ENCODE peak calls at places on chromosomes 16 and 17, in seven cellular contexts. I is H9, F is mesenchymal stem cell, Q is mesendoderm, V is neuronal stem cell, S is trophoblast cell, Y is H1. N is an unnamed sample. For H3K4me1, the result is how much of the 10 kb centered on the place peaks cover.

GRCh38 chr16:87436225-87437172 is 44.4 kb downstream of the MAP1LC3B start:
- DNase-seq in I (no peak), F (peak), Q (peak), V (no peak), S (no peak), Y (no peak), N (peak)

GRCh38 chr17:39069114-39069756 is 82.2 kb downstream of the PLXDC1 start:
- DNase-seq in I (peak), F (peak), Q (peak), V (peak), S (no peak), Y (no peak), N (peak)

GRCh38 chr16:14280541-14280940 is 209.4 kb downstream of the MRTFB start:
- DNase-seq in I (no peak), F (no peak), Q (no peak), V (no peak), S (no peak), Y (no peak), N (no peak)

GRCh38 chr17:66076546-66077190 is 115.3 kb downstream of the CEP112 start:
- DNase-seq in I (no peak), F (peak), Q (no peak), V (no peak), S (no peak), Y (no peak), N (no peak)

GRCh38 chr16:71460246-71460645 is 1.8 kb downstream of the ZNF23 start:
- DNase-seq in I (no peak), F (peak), Q (no peak), V (no peak), S (no peak), Y (no peak), N (peak)

GRCh38 chr17:75778861-75779249 is 5.8 kb upstream of the UNK start:
- DNase-seq in I (peak), F (no peak), Q (no peak), V (no peak), S (no peak), Y (no peak), N (peak)

GRCh38 chr17:83183951-83184506 is 104.6 kb downstream of the METRNL start:
- DNase-seq in I (no peak), F (no peak), Q (no peak), V (no peak), S (no peak), Y (peak), N (no peak)

GRCh38 chr16:18782697-18783429 is 7.3 kb downstream of the RPS15A start:
- DNase-seq in I (no peak), F (no peak), Q (no peak), V (no peak), S (no peak), Y (no peak), N (no peak)

GRCh38 chr16:77324727-77325126 is 110.1 kb downstream of the ADAMTS18 start:
- DNase-seq in I (no peak), F (no peak), Q (no peak), V (no peak), S (no peak), Y (no peak), N (no peak)

GRCh38 chr17:74978240-74978639 is 5.7 kb upstream of the HID1 start:
- DNase-seq in I (no peak), F (no peak), Q (no peak), V (no peak), S (no peak), Y (no peak), N (no peak)

GRCh38 chr16:27356794-27357193 is 43.0 kb downstream of the IL4R start:
- DNase-seq in I (no peak), F (no peak), Q (no peak), V (no peak), S (no peak), Y (no peak), N (no peak)

GRCh38 chr17:79658811-79659207 is 48.0 kb upstream of the RBFOX3 start:
- DNase-seq in I (peak), F (peak), Q (peak), V (peak), S (no peak), Y (peak), N (peak)

GRCh38 chr17:79171152-79171551 is 96.5 kb downstream of the ENGASE start:
- DNase-seq in I (no peak), F (peak), Q (no peak), V (no peak), S (no peak), Y (no peak), N (no peak)

GRCh38 chr16:28898942-28899341 is 20.7 kb downstream of the ATP2A1 start:
- DNase-seq in I (no peak), F (no peak), Q (no peak), V (no peak), S (no peak), Y (no peak), N (no peak)

GRCh38 chr17:77441130-77441920 is 300.6 kb downstream of the SEC14L1 start:
- DNase-seq in I (no peak), F (no peak), Q (no peak), V (no peak), S (no peak), Y (no peak), N (no peak)

GRCh38 chr17:28896491-28896883 is 1.0 kb downstream of the FLOT2 start:
- DNase-seq in I (no peak), F (peak), Q (peak), V (no peak), S (peak), Y (no peak), N (no peak)

GRCh38 chr16:67027046-67027445 is 1.9 kb upstream of the CBFB start:
- DNase-seq in I (no peak), F (no peak), Q (no peak), V (no peak), S (no peak), Y (peak), N (no peak)

GRCh38 chr16:87897563-87898505 is 28.5 kb upstream of the SLC7A5 start:
- DNase-seq in I (no peak), F (no peak), Q (no peak), V (no peak), S (no peak), Y (no peak), N (no peak)

GRCh38 chr17:78558181-78558850 is 18.9 kb downstream of the DNAH17 start:
- DNase-seq in I (no peak), F (peak), Q (peak), V (no peak), S (peak), Y (no peak), N (no peak)

GRCh38 chr17:632551-632950 is 82.1 kb downstream of the VPS53 start:
- DNase-seq in I (no peak), F (peak), Q (no peak), V (no peak), S (no peak), Y (no peak), N (no peak)

GRCh38 chr17:46179375-46179999 is 13.7 kb downstream of the KANSL1 start:
- DNase-seq in I (peak), F (no peak), Q (peak), V (no peak), S (no peak), Y (no peak), N (no peak)
- H2AK5ac ChIP-seq in I (no peak), F (no peak), Q (no peak), V (no peak), S (no peak), Y (no peak), N (no peak)

GRCh38 chr17:57442914-57443571 is 186.7 kb downstream of the MSI2 start:
- DNase-seq in I (no peak), F (peak), Q (no peak), V (no peak), S (no peak), Y (no peak), N (no peak)

GRCh38 chr17:57444632-57445031 is 188.3 kb downstream of the MSI2 start:
- DNase-seq in I (no peak), F (no peak), Q (peak), V (no peak), S (no peak), Y (no peak), N (no peak)

GRCh38 chr17:57445772-57446472 is 189.6 kb downstream of the MSI2 start:
- DNase-seq in I (no peak), F (no peak), Q (no peak), V (no peak), S (no peak), Y (no peak), N (no peak)

GRCh38 chr17:57443781-57444180 is 187.5 kb downstream of the MSI2 start:
- DNase-seq in I (no peak), F (no peak), Q (no peak), V (no peak), S (no peak), Y (no peak), N (no peak)

DNA sequence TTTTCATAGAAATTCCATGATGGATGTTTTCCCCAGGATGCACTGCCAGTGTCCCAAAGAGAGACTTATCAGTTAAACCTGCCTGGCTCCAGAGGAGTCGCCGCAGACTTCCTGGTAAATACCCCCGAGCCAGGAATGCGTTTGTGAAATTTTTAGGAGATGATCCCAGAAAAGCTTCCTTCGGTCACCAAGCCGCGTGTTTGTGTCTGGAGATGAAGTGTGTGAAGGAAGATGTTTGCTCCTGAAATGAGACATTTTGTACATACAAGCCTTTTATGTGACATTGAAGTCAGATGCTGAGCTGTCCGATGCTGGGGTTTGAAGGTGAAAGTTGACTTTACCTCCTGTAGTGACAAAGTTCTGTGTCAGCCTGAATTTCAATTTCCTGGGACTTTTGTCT is 188.7 kb downstream of the MSI2 start:
- DNase-seq in I (no peak), F (peak), Q (peak), V (no peak), S (peak), Y (no peak), N (no peak)
- H3K4me1 ChIP-seq in I (under half), F (under half), Q (under half), V (half or more), S (under half), Y (under half), N (under half)

GRCh38 chr17:2211661-2212327 is 91.8 kb downstream of the SMG6 start:
- DNase-seq in I (no peak), F (no peak), Q (no peak), V (no peak), S (no peak), Y (no peak), N (no peak)

GRCh38 chr17:2212328-2212981 is 91.1 kb downstream of the SMG6 start:
- DNase-seq in I (no peak), F (peak), Q (no peak), V (no peak), S (peak), Y (no peak), N (peak)

GRCh38 chr17:2214047-2214717 is 89.4 kb downstream of the SMG6 start:
- DNase-seq in I (no peak), F (peak), Q (peak), V (no peak), S (peak), Y (no peak), N (peak)

GRCh38 chr17:2214887-2215615 is 88.5 kb downstream of the SMG6 start:
- DNase-seq in I (no peak), F (peak), Q (no peak), V (no peak), S (no peak), Y (no peak), N (peak)

DNA sequence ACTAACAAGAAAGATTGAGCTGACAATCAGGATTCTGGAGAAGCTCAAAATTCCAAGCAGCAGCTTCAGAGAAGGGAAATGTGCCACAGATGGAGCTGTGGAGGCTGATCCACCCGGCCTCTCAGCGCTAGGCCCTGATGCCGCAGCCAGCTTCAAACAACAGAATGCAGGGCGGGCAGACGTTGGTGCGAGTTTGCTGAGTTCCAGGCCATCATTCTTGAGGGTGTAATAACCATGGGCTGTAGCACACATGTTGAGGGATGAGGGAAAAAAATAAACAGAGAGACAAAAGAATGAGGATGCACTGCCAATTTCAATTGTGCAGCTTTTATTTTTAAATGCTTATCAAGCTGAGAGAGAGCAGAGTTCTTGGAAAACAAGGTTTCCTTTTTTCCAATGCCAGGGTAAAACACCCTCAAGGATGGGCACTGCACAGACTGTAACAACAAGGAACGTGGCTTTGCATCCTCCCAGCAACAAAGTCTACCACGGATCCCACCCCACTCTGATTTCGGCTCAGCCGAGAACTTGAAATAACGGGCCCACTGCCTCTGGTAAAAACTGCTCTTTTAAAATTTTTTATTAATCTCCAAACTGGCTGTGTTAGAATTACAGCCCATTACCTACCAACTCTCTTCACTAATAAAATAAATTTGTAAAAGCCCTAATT is 90.2 kb downstream of the SMG6 start:
- DNase-seq in I (no peak), F (peak), Q (no peak), V (no peak), S (peak), Y (no peak), N (peak)
- H2AK5ac ChIP-seq in I (no peak), F (peak), Q (no peak), V (no peak), S (no peak), Y (no peak), N (peak)

GRCh38 chr17:43737722-43738121 is 20.9 kb downstream of the SOST start:
- DNase-seq in I (no peak), F (no peak), Q (no peak), V (no peak), S (no peak), Y (no peak), N (no peak)

GRCh38 chr17:43732961-43733360 is 25.6 kb downstream of the SOST start:
- DNase-seq in I (no peak), F (peak), Q (peak), V (no peak), S (no peak), Y (no peak), N (peak)

GRCh38 chr17:43733956-43734355 is 24.6 kb downstream of the SOST start:
- DNase-seq in I (no peak), F (no peak), Q (no peak), V (no peak), S (no peak), Y (no peak), N (no peak)

GRCh38 chr17:43734376-43734775 is 24.2 kb downstream of the SOST start:
- DNase-seq in I (no peak), F (no peak), Q (no peak), V (no peak), S (no peak), Y (no peak), N (peak)

DNA sequence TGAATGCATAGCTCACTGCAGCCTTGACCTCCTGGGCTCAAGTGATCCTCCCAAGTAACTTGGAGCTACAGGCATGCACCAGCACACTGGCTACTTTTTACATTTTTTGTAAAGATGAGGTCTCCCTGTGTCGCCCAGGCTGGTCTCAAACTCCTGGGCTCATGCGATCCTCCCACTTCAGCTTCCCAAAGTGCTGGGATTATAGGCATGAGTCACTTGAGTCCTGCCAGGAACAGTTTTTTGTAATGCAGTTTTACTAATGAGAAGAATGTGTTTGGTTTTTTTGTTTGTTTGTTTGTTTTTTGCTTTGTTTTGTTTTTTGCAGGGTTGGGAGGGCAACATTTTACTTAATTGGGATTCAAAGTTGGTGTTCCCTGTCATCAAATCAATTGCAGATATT is 22.2 kb downstream of the SOST start:
- DNase-seq in I (no peak), F (no peak), Q (no peak), V (no peak), S (no peak), Y (no peak), N (no peak)
- H3K4me1 ChIP-seq in I (under half), F (under half), Q (under half), V (under half), S (under half), Y (under half), N (under half)

GRCh38 chr17:80789356-80789902 is 202.2 kb upstream of the CHMP6 start:
- DNase-seq in I (peak), F (peak), Q (no peak), V (no peak), S (no peak), Y (no peak), N (peak)
- H2AK5ac ChIP-seq in I (no peak), F (peak), Q (no peak), V (no peak), S (no peak), Y (no peak), N (peak)